ENCODE peak calls at places on chromosomes 13 and 19, in five cellular contexts. One of them, this sample, is unnamed.

GRCh38 chr13:66805657-66806056 is 424.5 kb downstream of the PCDH9 start:
- DNase-seq in A549: peak; percentile 21
- DNase-seq in sigmoid colon: no peak
- DNase-seq in upper lobe of left lung: no peak
- DNase-seq in suprapubic skin: no peak
- DNase-seq in this sample: no peak

GRCh38 chr19:10270180-10270615 is 722 bp upstream of the ICAM1 start:
- DNase-seq in A549: no peak
- DNase-seq in sigmoid colon: peak; percentile 83
- DNase-seq in upper lobe of left lung: peak; percentile 92
- DNase-seq in suprapubic skin: peak; percentile 89
- DNase-seq in this sample: no peak

GRCh38 chr13:112686987-112687386 is 2.9 kb upstream of the ATP11A start:
- DNase-seq in A549: no peak
- DNase-seq in sigmoid colon: no peak
- DNase-seq in upper lobe of left lung: no peak
- DNase-seq in suprapubic skin: peak; percentile 41
- DNase-seq in this sample: no peak

GRCh38 chr13:99336750-99337149 is 29.6 kb upstream of the GPR183 start:
- DNase-seq in A549: no peak
- DNase-seq in sigmoid colon: no peak
- DNase-seq in upper lobe of left lung: no peak
- DNase-seq in suprapubic skin: no peak
- DNase-seq in this sample: no peak

GRCh38 chr13:111555906-111556305 is 235.5 kb downstream of the TEX29 start:
- DNase-seq in A549: no peak
- DNase-seq in sigmoid colon: no peak
- DNase-seq in upper lobe of left lung: no peak
- DNase-seq in suprapubic skin: no peak
- DNase-seq in this sample: no peak

GRCh38 chr19:13460045-13460444 is 46.2 kb downstream of the CACNA1A start:
- DNase-seq in A549: no peak
- DNase-seq in sigmoid colon: no peak
- DNase-seq in upper lobe of left lung: no peak
- DNase-seq in suprapubic skin: no peak
- DNase-seq in this sample: no peak

GRCh38 chr13:20714563-20715339 is 11.3 kb downstream of the IL17D start:
- DNase-seq in A549: no peak
- DNase-seq in sigmoid colon: peak; percentile 82
- DNase-seq in upper lobe of left lung: peak; percentile 46
- DNase-seq in suprapubic skin: peak; percentile 75
- DNase-seq in this sample: peak; percentile 46

GRCh38 chr19:6271721-6272410 is 7.9 kb downstream of the MLLT1 start:
- DNase-seq in A549: no peak
- DNase-seq in sigmoid colon: peak; percentile 97
- DNase-seq in upper lobe of left lung: peak; percentile 90
- DNase-seq in suprapubic skin: peak; percentile 89
- DNase-seq in this sample: peak; percentile 93

GRCh38 chr13:99655351-99656091 is 154.2 kb downstream of the TM9SF2 start:
- DNase-seq in A549: peak; percentile 96
- DNase-seq in sigmoid colon: no peak
- DNase-seq in upper lobe of left lung: no peak
- DNase-seq in suprapubic skin: no peak
- DNase-seq in this sample: no peak

GRCh38 chr13:40635315-40635995 is 31.0 kb downstream of the FOXO1 start:
- DNase-seq in A549: no peak
- DNase-seq in sigmoid colon: no peak
- DNase-seq in upper lobe of left lung: no peak
- DNase-seq in suprapubic skin: no peak
- DNase-seq in this sample: no peak

GRCh38 chr19:19458110-19458816 is 52.8 kb downstream of the GATAD2A start:
- DNase-seq in A549: no peak
- DNase-seq in sigmoid colon: no peak
- DNase-seq in upper lobe of left lung: no peak
- DNase-seq in suprapubic skin: no peak
- DNase-seq in this sample: no peak
- H3K27ac ChIP-seq in A549: no peak overlapping the region
- H3K27ac ChIP-seq in sigmoid colon: peak overlapping the region; percentile 73
- H3K27ac ChIP-seq in upper lobe of left lung: peak overlapping the region; percentile 89
- H3K27ac ChIP-seq in suprapubic skin: no peak overlapping the region
- H3K27ac ChIP-seq in this sample: no peak overlapping the region

DNA sequence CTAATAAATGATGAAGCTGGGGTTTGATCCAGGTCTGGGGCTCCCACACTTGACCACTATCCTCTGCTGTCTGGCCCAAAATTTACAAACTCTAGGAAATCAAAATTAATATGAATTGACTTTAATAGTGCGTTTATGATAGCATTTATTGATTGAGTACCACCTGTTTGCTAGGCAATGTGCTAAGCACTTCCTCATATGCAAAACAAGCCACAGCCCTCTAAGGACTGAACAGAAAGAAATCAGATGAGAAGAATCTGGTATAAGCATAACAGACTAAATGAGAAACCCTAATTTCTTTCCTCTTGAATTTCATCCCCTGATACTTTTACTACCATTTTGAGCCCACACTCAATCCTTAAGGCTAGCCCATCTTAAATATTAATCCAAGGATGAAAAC is 6.6 kb upstream of the MLNR start:
- DNase-seq in A549: no peak
- DNase-seq in sigmoid colon: no peak
- DNase-seq in upper lobe of left lung: no peak
- DNase-seq in suprapubic skin: no peak
- DNase-seq in this sample: no peak
- TF ChIP-seq CTCF in A549: no peak
- TF ChIP-seq CTCF in sigmoid colon: no peak
- TF ChIP-seq CTCF in upper lobe of left lung: no peak
- TF ChIP-seq CTCF in suprapubic skin: no peak
- TF ChIP-seq CTCF in this sample: no peak

DNA sequence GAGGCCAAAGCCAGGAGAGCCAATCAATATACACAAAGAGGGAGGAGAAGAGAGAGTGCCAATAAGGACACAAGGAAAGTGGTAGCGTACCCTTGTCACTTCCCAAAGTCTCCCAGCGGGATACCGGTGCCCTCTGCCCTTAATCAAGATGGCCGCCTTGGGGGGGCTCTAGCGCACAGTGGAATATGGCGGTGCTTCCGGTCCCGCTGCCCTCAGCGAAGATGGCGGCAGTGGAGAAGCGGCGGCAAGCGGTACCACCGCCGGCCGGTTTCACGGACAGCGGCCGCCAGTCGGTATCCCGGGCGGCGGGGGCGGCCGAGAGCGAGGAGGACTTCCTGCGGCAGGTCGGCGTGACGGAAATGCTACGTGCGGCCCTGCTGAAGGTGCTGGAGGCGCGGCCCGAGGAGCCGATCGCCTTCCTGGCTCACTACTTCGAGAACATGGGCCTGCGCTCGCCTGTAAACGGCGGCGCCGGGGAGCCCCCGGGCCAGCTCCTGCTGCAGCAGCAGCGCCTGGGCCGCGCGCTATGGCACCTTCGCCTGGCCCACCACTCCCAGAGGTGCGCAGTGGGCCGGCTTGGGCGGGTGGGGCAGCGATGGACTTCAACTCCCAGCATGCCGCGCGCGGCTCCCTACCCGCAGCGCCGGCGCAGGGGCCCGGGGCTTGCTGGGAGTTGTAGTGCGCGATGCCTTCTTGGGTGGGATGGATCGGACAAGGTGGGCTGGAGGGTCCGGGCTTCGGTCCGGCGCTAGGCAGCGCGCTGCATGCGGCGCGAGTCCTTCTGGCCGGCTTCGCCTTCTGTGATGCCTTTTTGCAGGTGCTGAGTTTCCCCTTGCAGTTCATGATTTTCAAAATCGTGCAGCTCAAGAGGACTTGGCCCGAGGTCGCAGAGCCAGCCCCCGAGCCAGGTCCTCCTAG is at the start of gene TPGS1:
- DNase-seq in A549: peak; percentile 75
- DNase-seq in sigmoid colon: peak; percentile 86
- DNase-seq in upper lobe of left lung: peak; percentile 95
- DNase-seq in suprapubic skin: no peak
- DNase-seq in this sample: peak; percentile 69
- TF ChIP-seq EP300 in A549: no peak
- TF ChIP-seq EP300 in sigmoid colon: no peak
- TF ChIP-seq EP300 in upper lobe of left lung: no peak
- TF ChIP-seq EP300 in suprapubic skin: no peak
- TF ChIP-seq EP300 in this sample: peak; percentile 61

GRCh38 chr13:25042141-25042540 is 53.8 kb upstream of the PABPC3 start:
- DNase-seq in A549: no peak
- DNase-seq in sigmoid colon: no peak
- DNase-seq in upper lobe of left lung: no peak
- DNase-seq in suprapubic skin: no peak
- DNase-seq in this sample: no peak
- H3K27ac ChIP-seq in A549: no peak overlapping the region
- H3K27ac ChIP-seq in sigmoid colon: no peak overlapping the region
- H3K27ac ChIP-seq in upper lobe of left lung: no peak overlapping the region
- H3K27ac ChIP-seq in suprapubic skin: no peak overlapping the region
- H3K27ac ChIP-seq in this sample: no peak overlapping the region

DNA sequence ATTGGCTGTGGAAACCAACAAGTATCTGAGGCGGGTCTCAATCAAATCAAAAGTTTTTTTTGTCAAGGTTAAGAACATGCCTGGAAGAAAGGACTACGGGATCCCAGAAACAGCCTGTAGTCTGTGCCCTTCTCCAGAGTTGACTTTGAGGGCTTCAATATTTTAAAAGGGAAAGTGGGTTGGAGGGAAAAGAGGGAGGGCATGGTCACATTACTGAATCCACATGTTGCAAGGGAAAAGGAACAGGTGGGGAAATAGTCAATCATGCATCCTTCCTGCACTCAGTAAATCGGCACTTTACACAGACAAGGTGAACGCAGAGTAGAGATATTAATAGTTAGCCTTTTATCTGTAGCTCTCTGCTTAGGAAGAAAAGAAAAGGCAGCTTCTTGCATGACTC is 808.5 kb downstream of the UQCRFS1 start:
- DNase-seq in A549: no peak
- DNase-seq in sigmoid colon: no peak
- DNase-seq in upper lobe of left lung: no peak
- DNase-seq in suprapubic skin: no peak
- DNase-seq in this sample: no peak
- TF ChIP-seq CTCF in A549: no peak
- TF ChIP-seq CTCF in sigmoid colon: no peak
- TF ChIP-seq CTCF in upper lobe of left lung: no peak
- TF ChIP-seq CTCF in suprapubic skin: no peak
- TF ChIP-seq CTCF in this sample: no peak

DNA sequence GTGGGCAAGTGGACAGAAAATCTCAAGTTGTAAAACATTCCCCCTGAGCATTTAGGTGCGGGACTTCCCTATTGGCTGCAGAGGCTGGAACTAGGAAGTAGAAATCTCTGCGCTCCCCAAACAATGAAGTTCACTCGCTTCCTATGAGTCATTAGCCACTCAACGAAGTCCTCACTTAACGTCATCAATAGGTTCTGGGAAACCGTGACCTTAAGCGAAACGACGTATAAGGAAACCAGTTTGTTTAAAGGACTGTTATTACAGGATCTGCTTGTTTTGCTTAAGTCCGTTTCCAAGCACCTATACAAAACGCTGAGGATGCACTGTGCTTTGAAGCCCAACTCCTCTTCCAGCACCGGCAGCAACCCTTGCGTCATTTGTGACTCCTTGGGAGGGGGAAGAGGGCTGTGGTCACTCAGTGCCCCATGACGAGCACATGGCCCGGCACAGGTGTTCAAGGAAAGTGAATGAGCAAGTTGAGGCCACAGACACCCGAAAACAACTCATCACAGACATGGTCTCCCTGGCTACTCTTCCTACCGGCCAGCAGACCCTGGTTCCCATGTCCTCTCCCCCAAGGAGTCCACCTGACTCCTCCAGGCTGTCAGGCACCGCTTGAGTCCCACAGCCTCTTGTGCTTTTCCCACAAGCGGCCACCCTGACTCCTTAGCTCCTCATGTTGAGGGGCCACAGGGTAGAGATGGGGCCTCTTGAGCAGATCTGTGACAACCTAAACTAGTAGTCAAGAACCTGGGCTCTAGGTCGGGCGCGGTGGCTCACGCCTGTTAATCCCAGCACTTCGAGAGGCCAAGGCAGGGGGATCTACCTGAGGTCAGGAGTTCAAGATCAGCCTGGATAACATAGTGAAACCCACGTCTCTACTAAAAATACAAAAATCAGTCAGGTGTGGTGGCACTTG is 4.8 kb downstream of the RPS16 start:
- DNase-seq in A549: peak; percentile 100
- DNase-seq in sigmoid colon: no peak
- DNase-seq in upper lobe of left lung: no peak
- DNase-seq in suprapubic skin: no peak
- DNase-seq in this sample: no peak
- TF ChIP-seq EP300 in A549: peak; percentile 73
- TF ChIP-seq EP300 in sigmoid colon: no peak
- TF ChIP-seq EP300 in upper lobe of left lung: peak; percentile 99
- TF ChIP-seq EP300 in suprapubic skin: peak; percentile 9
- TF ChIP-seq EP300 in this sample: no peak

DNA sequence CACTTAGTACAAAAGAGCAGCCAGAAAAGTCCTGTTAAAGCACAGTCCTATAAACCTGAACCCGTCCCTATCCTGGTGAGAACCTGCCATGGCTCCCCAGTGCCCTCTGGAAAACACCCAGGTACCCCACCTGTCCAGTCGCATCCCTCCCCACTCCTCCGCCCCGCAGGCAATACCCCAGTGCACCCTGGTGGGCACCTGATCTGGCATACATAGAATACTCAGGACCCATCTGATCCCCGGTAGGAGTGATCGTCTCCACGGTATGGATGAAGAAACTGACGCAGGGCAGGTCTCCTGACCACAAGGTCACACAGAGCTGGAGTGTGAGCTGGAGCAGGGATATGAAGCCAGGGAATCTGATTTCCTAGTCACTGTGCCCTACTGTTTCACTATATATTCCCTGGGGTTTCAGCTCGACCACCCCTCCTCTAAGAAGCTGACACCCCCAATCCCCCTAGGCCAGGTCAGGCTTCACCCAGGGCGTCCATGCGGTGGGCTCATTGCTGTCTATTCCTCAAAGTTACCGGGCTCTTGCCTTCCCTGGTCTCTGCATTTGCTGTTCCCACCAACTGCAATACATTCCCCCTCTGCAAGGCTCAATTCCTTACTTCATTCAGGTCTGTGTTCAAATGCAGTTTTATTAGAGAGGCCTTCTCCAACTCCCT is 12.6 kb downstream of the FBXO46 start:
- DNase-seq in A549: no peak
- DNase-seq in sigmoid colon: peak; percentile 75
- DNase-seq in upper lobe of left lung: no peak
- DNase-seq in suprapubic skin: no peak
- DNase-seq in this sample: no peak
- H3K27ac ChIP-seq in A549: peak overlapping the region; percentile 93
- H3K27ac ChIP-seq in sigmoid colon: peak overlapping the region; percentile 89
- H3K27ac ChIP-seq in upper lobe of left lung: peak overlapping the region; percentile 94
- H3K27ac ChIP-seq in suprapubic skin: peak overlapping the region; percentile 91
- H3K27ac ChIP-seq in this sample: peak overlapping the region; percentile 74